ENCODE peak calls at places on chromosomes 11 and 22, in five cellular contexts. One of them, this sample, is unnamed.

GRCh38 chr22:19714320-19715252 is at the start of gene SEPTIN5:
- DNase-seq in H1: no peak
- DNase-seq in HepG2: no peak
- DNase-seq in K562: peak
- DNase-seq in GM12878: no peak
- DNase-seq in this sample: no peak

GRCh38 chr11:9568854-9569587 is 4.4 kb upstream of the WEE1 start:
- DNase-seq in H1: no peak
- DNase-seq in HepG2: peak
- DNase-seq in K562: no peak
- DNase-seq in GM12878: no peak
- DNase-seq in this sample: peak

GRCh38 chr11:122108192-122108799 is 7.7 kb downstream of the BLID start:
- DNase-seq in H1: no peak
- DNase-seq in HepG2: peak
- DNase-seq in K562: peak
- DNase-seq in GM12878: no peak
- DNase-seq in this sample: no peak

GRCh38 chr22:42963231-42963595 is 51.7 kb downstream of the PACSIN2 start:
- DNase-seq in H1: no peak
- DNase-seq in HepG2: no peak
- DNase-seq in K562: no peak
- DNase-seq in GM12878: no peak
- DNase-seq in this sample: no peak

GRCh38 chr22:35379146-35379993 is 1.5 kb upstream of the HMOX1 start:
- DNase-seq in H1: no peak
- DNase-seq in HepG2: peak
- DNase-seq in K562: no peak
- DNase-seq in GM12878: no peak
- DNase-seq in this sample: no peak

GRCh38 chr11:612201-612960 is 3.4 kb downstream of the IRF7 start:
- DNase-seq in H1: no peak
- DNase-seq in HepG2: peak
- DNase-seq in K562: no peak
- DNase-seq in GM12878: no peak
- DNase-seq in this sample: peak

GRCh38 chr11:34104680-34105078 is 750 bp upstream of the NAT10 start:
- DNase-seq in H1: no peak
- DNase-seq in HepG2: no peak
- DNase-seq in K562: no peak
- DNase-seq in GM12878: no peak
- DNase-seq in this sample: no peak

GRCh38 chr11:1060885-1061616 is 13.6 kb upstream of the MUC2 start:
- DNase-seq in H1: no peak
- DNase-seq in HepG2: no peak
- DNase-seq in K562: no peak
- DNase-seq in GM12878: no peak
- DNase-seq in this sample: peak

GRCh38 chr11:106021181-106021966 is 666 bp downstream of the MSANTD4 start:
- DNase-seq in H1: no peak
- DNase-seq in HepG2: peak
- DNase-seq in K562: peak
- DNase-seq in GM12878: no peak
- DNase-seq in this sample: no peak

GRCh38 chr11:6523253-6523652 is 26.2 kb downstream of the DNHD1 start:
- DNase-seq in H1: no peak
- DNase-seq in HepG2: no peak
- DNase-seq in K562: no peak
- DNase-seq in GM12878: no peak
- DNase-seq in this sample: peak

GRCh38 chr11:215581-216037 is 8.1 kb downstream of the RIC8A start:
- DNase-seq in H1: no peak
- DNase-seq in HepG2: no peak
- DNase-seq in K562: no peak
- DNase-seq in GM12878: no peak
- DNase-seq in this sample: no peak

DNA sequence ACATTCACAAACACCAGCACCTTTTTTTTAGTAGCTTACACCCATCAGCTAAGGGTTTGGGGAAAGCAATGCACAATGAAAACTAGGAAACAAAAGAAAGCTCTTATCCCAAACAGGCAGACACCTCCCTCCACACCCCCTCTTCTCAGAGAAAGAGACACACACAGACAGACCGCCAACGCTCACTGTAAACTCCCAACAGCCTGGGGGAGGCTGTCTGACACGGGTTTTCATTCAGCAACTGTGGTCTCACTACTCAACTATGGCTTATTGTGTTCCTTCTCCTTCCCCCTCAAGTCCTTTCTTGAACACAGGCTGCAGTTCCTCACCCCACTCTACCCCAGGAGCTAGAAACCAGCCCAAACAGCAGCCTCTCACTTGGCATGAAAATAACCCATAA is 123.4 kb downstream of the C11orf58 start:
- DNase-seq in H1: no peak
- DNase-seq in HepG2: no peak
- DNase-seq in K562: no peak
- DNase-seq in GM12878: no peak
- DNase-seq in this sample: no peak
- TF ChIP-seq KDM1A in H1: no peak
- TF ChIP-seq KDM1A in HepG2: no peak
- TF ChIP-seq KDM1A in K562: no peak
- TF ChIP-seq KDM1A in GM12878: no peak
- TF ChIP-seq KDM1A in this sample: no peak

DNA sequence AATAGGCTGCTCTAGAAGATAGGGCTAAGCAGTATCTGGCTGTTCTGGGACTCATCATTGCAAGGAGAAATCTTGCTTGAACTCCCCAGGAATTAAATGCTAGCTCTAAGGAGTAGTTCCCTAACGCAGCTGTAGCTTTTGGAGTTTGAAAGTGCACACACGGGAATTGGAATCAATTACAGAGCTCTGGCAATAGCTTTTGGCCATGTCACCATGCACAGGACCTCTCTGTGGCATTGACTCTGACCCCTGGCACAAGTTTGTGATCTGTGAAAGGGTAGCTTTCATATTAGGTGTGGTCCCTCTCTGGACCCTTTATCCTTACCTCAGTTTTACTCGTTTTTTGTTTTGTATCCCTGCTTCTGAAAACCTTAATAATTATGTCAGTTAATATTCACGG is 121.6 kb downstream of the FAT3 start:
- DNase-seq in H1: no peak
- DNase-seq in HepG2: no peak
- DNase-seq in K562: no peak
- DNase-seq in GM12878: no peak
- DNase-seq in this sample: no peak
- TF ChIP-seq KDM1A in H1: no peak
- TF ChIP-seq KDM1A in HepG2: no peak
- TF ChIP-seq KDM1A in K562: no peak
- TF ChIP-seq KDM1A in GM12878: no peak
- TF ChIP-seq KDM1A in this sample: no peak

GRCh38 chr11:69386594-69387408 is 92.8 kb downstream of the MYEOV start:
- DNase-seq in H1: no peak
- DNase-seq in HepG2: no peak
- DNase-seq in K562: no peak
- DNase-seq in GM12878: no peak
- DNase-seq in this sample: no peak
- TF ChIP-seq KDM1A in H1: no peak
- TF ChIP-seq KDM1A in HepG2: no peak
- TF ChIP-seq KDM1A in K562: no peak
- TF ChIP-seq KDM1A in GM12878: no peak
- TF ChIP-seq KDM1A in this sample: no peak

GRCh38 chr22:33864723-33865130 is 55.5 kb downstream of the LARGE1 start:
- DNase-seq in H1: no peak
- DNase-seq in HepG2: peak
- DNase-seq in K562: no peak
- DNase-seq in GM12878: no peak
- DNase-seq in this sample: no peak
- TF ChIP-seq KDM1A in H1: no peak
- TF ChIP-seq KDM1A in HepG2: no peak
- TF ChIP-seq KDM1A in K562: no peak
- TF ChIP-seq KDM1A in GM12878: no peak
- TF ChIP-seq KDM1A in this sample: no peak

GRCh38 chr11:65116370-65117205 is 913 bp downstream of the ZNHIT2 start:
- DNase-seq in H1: no peak
- DNase-seq in HepG2: no peak
- DNase-seq in K562: peak
- DNase-seq in GM12878: no peak
- DNase-seq in this sample: no peak
- TF ChIP-seq KDM1A in H1: no peak
- TF ChIP-seq KDM1A in HepG2: no peak
- TF ChIP-seq KDM1A in K562: no peak
- TF ChIP-seq KDM1A in GM12878: no peak
- TF ChIP-seq KDM1A in this sample: no peak

DNA sequence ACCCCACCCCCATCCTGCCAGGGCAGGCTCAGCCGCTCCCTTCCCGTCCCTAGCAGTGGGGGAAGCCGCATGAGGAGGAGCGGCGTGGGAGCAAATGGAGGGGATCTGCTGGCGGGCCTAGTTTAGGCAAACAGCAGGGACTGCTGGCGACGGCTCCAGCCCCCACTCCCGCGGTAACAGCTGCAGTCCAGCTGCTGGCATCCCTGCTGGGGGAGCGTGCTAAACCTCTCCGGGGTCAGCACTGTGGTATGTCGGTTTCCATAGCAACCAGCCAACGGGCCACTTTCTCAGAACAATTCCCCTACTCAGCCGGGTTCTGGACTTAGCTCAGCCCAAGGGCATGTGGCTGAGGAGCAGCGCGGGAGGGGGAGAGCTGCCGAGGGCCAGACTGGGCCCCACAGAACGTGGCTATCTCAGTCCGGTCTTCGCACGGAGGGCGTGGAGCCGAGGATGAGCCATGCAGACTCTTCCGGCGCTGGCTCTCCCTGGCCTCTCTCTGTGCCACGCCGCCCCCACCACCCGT is 98.8 kb downstream of the PKNOX2 start:
- DNase-seq in H1: peak
- DNase-seq in HepG2: peak
- DNase-seq in K562: no peak
- DNase-seq in GM12878: no peak
- DNase-seq in this sample: no peak
- TF ChIP-seq KDM1A in H1: peak
- TF ChIP-seq KDM1A in HepG2: no peak
- TF ChIP-seq KDM1A in K562: no peak
- TF ChIP-seq KDM1A in GM12878: no peak
- TF ChIP-seq KDM1A in this sample: no peak

This sample was measured in A549.